ENCODE peak calls at places on chromosomes 3 and 15, in ten cellular contexts. B is CD8-positive, alpha-beta T cell; D is GM06990; E is A549; F is testis; U is neural crest cell; M is HFF-Myc; Y is dorsolateral prefrontal cortex; W is body of pancreas; L is natural killer cell. I is an unnamed sample.

GRCh38 chr15:48112242-48112641 is 8.5 kb upstream of the SLC24A5 start:
- DNase-seq in B (no peak), D (no peak), E (no peak), F (no peak), U (no peak), M (no peak), Y (no peak), W (peak; percentile 51), L (no peak), I (peak; percentile 8)

GRCh38 chr3:189941125-189941524 is 179.6 kb downstream of the P3H2 start:
- DNase-seq in B (no peak), D (no peak), E (no peak), F (no peak), U (no peak), M (no peak), Y (no peak), W (peak; percentile 44), L (no peak), I (no peak)

GRCh38 chr3:12662593-12663310 is 1.2 kb downstream of the RAF1 start:
- DNase-seq in B (no peak), D (no peak), E (peak; percentile 28), F (peak; percentile 53), U (peak; percentile 28), M (no peak), Y (peak; percentile 23), W (peak; percentile 51), L (peak; percentile 37), I (no peak)

GRCh38 chr3:121295966-121296365 is 249.8 kb downstream of the POLQ start:
- DNase-seq in B (no peak), D (no peak), E (no peak), F (no peak), U (no peak), M (no peak), Y (no peak), W (no peak), L (no peak), I (no peak)

GRCh38 chr3:14147617-14148016 is 22.8 kb downstream of the TMEM43 start:
- DNase-seq in B (no peak), D (no peak), E (no peak), F (peak; percentile 10), U (no peak), M (no peak), Y (no peak), W (no peak), L (no peak), I (no peak)

GRCh38 chr3:30161370-30161769 is 445.0 kb upstream of the TGFBR2 start:
- DNase-seq in B (no peak), D (no peak), E (no peak), F (no peak), U (no peak), M (no peak), Y (no peak), W (peak; percentile 7), L (no peak), I (no peak)

GRCh38 chr15:56980474-56980873 is 62.0 kb downstream of the TCF12 start:
- DNase-seq in B (no peak), D (no peak), E (no peak), F (no peak), U (no peak), M (no peak), Y (no peak), W (no peak), L (no peak), I (no peak)

GRCh38 chr3:159416854-159417253 is 571.8 kb upstream of the IL12A start:
- DNase-seq in B (no peak), D (no peak), E (no peak), F (no peak), U (no peak), M (no peak), Y (no peak), W (no peak), L (no peak), I (no peak)

GRCh38 chr3:168801792-168802191 is 706.1 kb upstream of the GOLIM4 start:
- DNase-seq in B (no peak), D (no peak), E (no peak), F (no peak), U (no peak), M (no peak), Y (no peak), W (no peak), L (no peak), I (no peak)

GRCh38 chr3:188439080-188439479 is 285.1 kb downstream of the LPP start:
- DNase-seq in B (no peak), D (no peak), E (no peak), F (no peak), U (no peak), M (no peak), Y (no peak), W (no peak), L (no peak), I (peak; percentile 13)

GRCh38 chr3:59093521-59093920 is 43.7 kb upstream of the CFAP20DC start:
- DNase-seq in B (no peak), D (no peak), E (no peak), F (no peak), U (no peak), M (no peak), Y (no peak), W (no peak), L (no peak), I (no peak)

GRCh38 chr3:141379250-141379872 is 11.1 kb downstream of the ZBTB38 start:
- DNase-seq in B (no peak), D (peak; percentile 86), E (no peak), F (no peak), U (no peak), M (no peak), Y (no peak), W (no peak), L (no peak), I (peak; percentile 56)

GRCh38 chr3:76495216-76495615 is 544.7 kb upstream of the ROBO2 start:
- DNase-seq in B (no peak), D (no peak), E (no peak), F (no peak), U (no peak), M (no peak), Y (no peak), W (no peak), L (no peak), I (no peak)

GRCh38 chr3:141851411-141851810 is 25.0 kb upstream of the ATP1B3 start:
- DNase-seq in B (no peak), D (no peak), E (no peak), F (no peak), U (no peak), M (no peak), Y (no peak), W (no peak), L (no peak), I (no peak)

GRCh38 chr3:126108689-126109075 is 24.8 kb upstream of the SLC41A3 start:
- DNase-seq in B (no peak), D (no peak), E (no peak), F (peak; percentile 13), U (no peak), M (no peak), Y (no peak), W (no peak), L (no peak), I (no peak)

GRCh38 chr15:60083318-60083717 is 79.2 kb downstream of the FOXB1 start:
- DNase-seq in B (no peak), D (no peak), E (no peak), F (no peak), U (no peak), M (no peak), Y (no peak), W (no peak), L (no peak), I (no peak)
- TF ChIP-seq CTCF in B (no peak), D (no peak), E (no peak), F (no peak), U (no peak), M (no peak), Y (no peak), W (no peak), L (no peak), I (no peak)

DNA sequence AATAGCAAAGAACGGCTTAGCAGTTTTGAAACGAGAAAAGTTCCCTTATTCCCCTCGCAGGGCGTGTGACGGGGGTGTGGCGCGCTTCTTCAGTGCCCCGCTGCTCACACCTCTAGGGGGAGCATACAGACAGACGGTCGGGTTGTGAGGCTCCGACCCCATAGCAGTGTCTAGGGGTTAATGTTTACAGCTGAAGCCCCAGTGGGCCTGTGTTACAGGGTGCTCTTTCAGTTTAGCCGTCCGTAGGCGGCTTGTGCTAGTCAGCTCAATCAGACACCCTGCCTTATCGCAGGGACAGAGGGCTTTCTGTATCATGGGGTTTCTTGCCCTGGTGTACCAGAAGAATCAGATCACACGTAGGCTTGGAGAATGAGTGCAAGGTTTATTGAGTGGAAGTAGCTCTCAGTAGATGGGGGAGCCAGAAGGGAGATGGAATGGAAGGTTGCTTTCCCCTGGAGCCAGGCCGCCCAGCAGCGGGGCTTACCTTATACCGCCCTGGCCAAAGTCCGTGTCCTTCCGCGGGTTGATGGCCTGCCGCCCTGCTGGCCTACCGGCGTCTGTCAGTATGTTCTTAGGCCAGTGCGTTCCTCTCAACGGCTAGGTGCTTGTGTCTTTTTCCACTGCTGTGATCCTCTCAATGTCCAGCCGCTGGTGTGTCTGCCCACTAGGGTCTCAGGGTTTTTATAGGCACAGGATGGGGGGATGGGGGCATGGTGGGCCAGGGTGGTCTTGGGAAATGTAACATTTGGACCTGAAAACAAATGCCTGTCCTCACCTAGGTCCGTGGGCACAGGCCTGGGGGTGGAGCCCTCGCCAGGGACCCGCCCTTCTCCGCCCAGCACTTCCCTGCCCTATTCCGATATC is 32.2 kb upstream of the ACP3 start:
- DNase-seq in B (no peak), D (no peak), E (no peak), F (peak; percentile 56), U (no peak), M (no peak), Y (no peak), W (no peak), L (no peak), I (no peak)
- TF ChIP-seq CTCF in B (no peak), D (no peak), E (no peak), F (no peak), U (no peak), M (no peak), Y (no peak), W (no peak), L (no peak), I (no peak)

GRCh38 chr15:36208868-36209582 is 370.4 kb upstream of the CDIN1 start:
- DNase-seq in B (no peak), D (no peak), E (no peak), F (no peak), U (no peak), M (no peak), Y (no peak), W (no peak), L (no peak), I (no peak)
- TF ChIP-seq CTCF in B (no peak), D (no peak), E (no peak), F (no peak), U (no peak), M (no peak), Y (no peak), W (no peak), L (no peak), I (no peak)

GRCh38 chr3:186268616-186269448 is 93.2 kb downstream of the DGKG start:
- DNase-seq in B (no peak), D (no peak), E (no peak), F (no peak), U (peak; percentile 12), M (no peak), Y (no peak), W (no peak), L (no peak), I (no peak)
- TF ChIP-seq CTCF in B (no peak), D (peak; percentile 53), E (peak; percentile 30), F (no peak), U (peak; percentile 50), M (peak; percentile 29), Y (no peak), W (no peak), L (no peak), I (peak; percentile 8)